ENCODE peak calls at places on chromosome 21, in six cellular contexts. X is A172; O is stimulated activated CD4-positive, alpha-beta T cell treated with anti-CD3 and anti-CD28 coated beads, TNF-alpha, amount 100 ng/mL, for 48 hours; P is T-helper 9 cell; H is LoVo; U is activated CD8-positive, alpha-beta memory T cell treated with anti-CD3 and anti-CD28 coated beads for 4 hours. F is an unnamed sample.

GRCh38 chr21:16572032-16572431 is 842.2 kb downstream of the USP25 start:
- DNase-seq in X (peak), O (no peak), P (no peak), H (no peak), U (no peak), F (no peak)

GRCh38 chr21:44018813-44019567 is 6.9 kb downstream of the TRAPPC10 start:
- DNase-seq in X (no peak), O (no peak), P (no peak), H (no peak), U (no peak), F (no peak)

GRCh38 chr21:16945580-16945979 is 567.3 kb upstream of the CXADR start:
- DNase-seq in X (no peak), O (no peak), P (no peak), H (no peak), U (no peak), F (no peak)

GRCh38 chr21:25569711-25570110 is 37.6 kb downstream of the MRPL39 start:
- DNase-seq in X (no peak), O (no peak), P (no peak), H (no peak), U (no peak), F (no peak)

GRCh38 chr21:41627428-41627827 is 119.5 kb upstream of the TMPRSS2 start:
- DNase-seq in X (no peak), O (no peak), P (no peak), H (no peak), U (no peak), F (no peak)

GRCh38 chr21:32611471-32611997 is 643 bp downstream of the CFAP298 start:
- DNase-seq in X (peak), O (peak), P (peak), H (peak), U (peak), F (peak)

GRCh38 chr21:27555996-27556395 is 589.1 kb upstream of the ADAMTS5 start:
- DNase-seq in X (no peak), O (no peak), P (no peak), H (no peak), U (no peak), F (no peak)

GRCh38 chr21:46057710-46058241 is 40.1 kb upstream of the COL6A2 start:
- DNase-seq in X (no peak), O (no peak), P (no peak), H (no peak), U (no peak), F (peak)

GRCh38 chr21:42084079-42084478 is 13.0 kb downstream of the UMODL1 start:
- DNase-seq in X (no peak), O (no peak), P (no peak), H (no peak), U (no peak), F (no peak)